ENCODE peak calls at places on chromosomes 2 and 18, in five cellular contexts. One of them, this sample, is unnamed.
A peak's percentile ranks its signal among the peaks of the same experiment; 100 is the strongest.

GRCh38 chr2:24919100-24919976 is 699 bp downstream of the ADCY3 start:
- DNase-seq in M059J: peak; percentile 20
- DNase-seq in NCI-H2081: peak; percentile 66
- DNase-seq in T-helper 9 cell: peak; percentile 54
- DNase-seq in stimulated activated CD4-positive, alpha-beta T cell treated with anti-CD3 and anti-CD28 coated beads, Interleukin-2, amount 100 ng/mL, for 48 hours: peak; percentile 46
- DNase-seq in this sample: peak; percentile 58

GRCh38 chr2:9093324-9093723 is 89.8 kb upstream of the MBOAT2 start:
- DNase-seq in M059J: no peak
- DNase-seq in NCI-H2081: no peak
- DNase-seq in T-helper 9 cell: no peak
- DNase-seq in stimulated activated CD4-positive, alpha-beta T cell treated with anti-CD3 and anti-CD28 coated beads, Interleukin-2, amount 100 ng/mL, for 48 hours: no peak
- DNase-seq in this sample: no peak

GRCh38 chr2:233033672-233034071 is 1.2 kb downstream of the NEU2 start:
- DNase-seq in M059J: peak; percentile 61
- DNase-seq in NCI-H2081: no peak
- DNase-seq in T-helper 9 cell: no peak
- DNase-seq in stimulated activated CD4-positive, alpha-beta T cell treated with anti-CD3 and anti-CD28 coated beads, Interleukin-2, amount 100 ng/mL, for 48 hours: peak; percentile 10
- DNase-seq in this sample: no peak

GRCh38 chr18:8688428-8688827 is 16.9 kb upstream of the MTCL1 start:
- DNase-seq in M059J: no peak
- DNase-seq in NCI-H2081: no peak
- DNase-seq in T-helper 9 cell: no peak
- DNase-seq in stimulated activated CD4-positive, alpha-beta T cell treated with anti-CD3 and anti-CD28 coated beads, Interleukin-2, amount 100 ng/mL, for 48 hours: no peak
- DNase-seq in this sample: no peak

GRCh38 chr18:9918016-9918680 is 4.3 kb downstream of the VAPA start:
- DNase-seq in M059J: peak; percentile 67
- DNase-seq in NCI-H2081: no peak
- DNase-seq in T-helper 9 cell: no peak
- DNase-seq in stimulated activated CD4-positive, alpha-beta T cell treated with anti-CD3 and anti-CD28 coated beads, Interleukin-2, amount 100 ng/mL, for 48 hours: no peak
- DNase-seq in this sample: no peak

GRCh38 chr2:145652992-145653545 is 1133.2 kb upstream of the ZEB2 start:
- DNase-seq in M059J: peak; percentile 58
- DNase-seq in NCI-H2081: no peak
- DNase-seq in T-helper 9 cell: no peak
- DNase-seq in stimulated activated CD4-positive, alpha-beta T cell treated with anti-CD3 and anti-CD28 coated beads, Interleukin-2, amount 100 ng/mL, for 48 hours: no peak
- DNase-seq in this sample: no peak

GRCh38 chr18:62625019-62625418 is 90.3 kb upstream of the PHLPP1 start:
- DNase-seq in M059J: peak; percentile 20
- DNase-seq in NCI-H2081: no peak
- DNase-seq in T-helper 9 cell: no peak
- DNase-seq in stimulated activated CD4-positive, alpha-beta T cell treated with anti-CD3 and anti-CD28 coated beads, Interleukin-2, amount 100 ng/mL, for 48 hours: no peak
- DNase-seq in this sample: no peak

GRCh38 chr18:58490238-58490637 is 138.7 kb downstream of the ALPK2 start:
- DNase-seq in M059J: no peak
- DNase-seq in NCI-H2081: no peak
- DNase-seq in T-helper 9 cell: no peak
- DNase-seq in stimulated activated CD4-positive, alpha-beta T cell treated with anti-CD3 and anti-CD28 coated beads, Interleukin-2, amount 100 ng/mL, for 48 hours: no peak
- DNase-seq in this sample: no peak

GRCh38 chr18:57807336-57808117 is 4.4 kb upstream of the ATP8B1 start:
- DNase-seq in M059J: peak; percentile 78
- DNase-seq in NCI-H2081: no peak
- DNase-seq in T-helper 9 cell: no peak
- DNase-seq in stimulated activated CD4-positive, alpha-beta T cell treated with anti-CD3 and anti-CD28 coated beads, Interleukin-2, amount 100 ng/mL, for 48 hours: no peak
- DNase-seq in this sample: no peak

GRCh38 chr2:74575320-74575719 is 20.8 kb downstream of the DOK1 start:
- DNase-seq in M059J: no peak
- DNase-seq in NCI-H2081: no peak
- DNase-seq in T-helper 9 cell: no peak
- DNase-seq in stimulated activated CD4-positive, alpha-beta T cell treated with anti-CD3 and anti-CD28 coated beads, Interleukin-2, amount 100 ng/mL, for 48 hours: no peak
- DNase-seq in this sample: no peak

GRCh38 chr2:162537651-162538050 is 193.7 kb downstream of the GCA start:
- DNase-seq in M059J: peak; percentile 47
- DNase-seq in NCI-H2081: no peak
- DNase-seq in T-helper 9 cell: no peak
- DNase-seq in stimulated activated CD4-positive, alpha-beta T cell treated with anti-CD3 and anti-CD28 coated beads, Interleukin-2, amount 100 ng/mL, for 48 hours: no peak
- DNase-seq in this sample: no peak

GRCh38 chr2:191319181-191319580 is 74.0 kb downstream of the MYO1B start:
- DNase-seq in M059J: peak; percentile 76
- DNase-seq in NCI-H2081: no peak
- DNase-seq in T-helper 9 cell: no peak
- DNase-seq in stimulated activated CD4-positive, alpha-beta T cell treated with anti-CD3 and anti-CD28 coated beads, Interleukin-2, amount 100 ng/mL, for 48 hours: no peak
- DNase-seq in this sample: no peak

GRCh38 chr2:5869871-5870375 is 177.7 kb downstream of the SOX11 start:
- DNase-seq in M059J: no peak
- DNase-seq in NCI-H2081: no peak
- DNase-seq in T-helper 9 cell: no peak
- DNase-seq in stimulated activated CD4-positive, alpha-beta T cell treated with anti-CD3 and anti-CD28 coated beads, Interleukin-2, amount 100 ng/mL, for 48 hours: no peak
- DNase-seq in this sample: no peak

GRCh38 chr2:9347411-9347853 is 75.9 kb downstream of the ITGB1BP1 start:
- DNase-seq in M059J: no peak
- DNase-seq in NCI-H2081: no peak
- DNase-seq in T-helper 9 cell: no peak
- DNase-seq in stimulated activated CD4-positive, alpha-beta T cell treated with anti-CD3 and anti-CD28 coated beads, Interleukin-2, amount 100 ng/mL, for 48 hours: no peak
- DNase-seq in this sample: peak; percentile 85

GRCh38 chr2:230758566-230759480 is 46.2 kb downstream of the CAB39 start:
- DNase-seq in M059J: peak; percentile 85
- DNase-seq in NCI-H2081: no peak
- DNase-seq in T-helper 9 cell: no peak
- DNase-seq in stimulated activated CD4-positive, alpha-beta T cell treated with anti-CD3 and anti-CD28 coated beads, Interleukin-2, amount 100 ng/mL, for 48 hours: no peak
- DNase-seq in this sample: no peak

GRCh38 chr18:5370332-5370731 is 74.8 kb upstream of the ZBTB14 start:
- DNase-seq in M059J: no peak
- DNase-seq in NCI-H2081: no peak
- DNase-seq in T-helper 9 cell: no peak
- DNase-seq in stimulated activated CD4-positive, alpha-beta T cell treated with anti-CD3 and anti-CD28 coated beads, Interleukin-2, amount 100 ng/mL, for 48 hours: no peak
- DNase-seq in this sample: no peak

GRCh38 chr18:61831071-61831470 is 61.7 kb downstream of the RNF152 start:
- DNase-seq in M059J: no peak
- DNase-seq in NCI-H2081: no peak
- DNase-seq in T-helper 9 cell: no peak
- DNase-seq in stimulated activated CD4-positive, alpha-beta T cell treated with anti-CD3 and anti-CD28 coated beads, Interleukin-2, amount 100 ng/mL, for 48 hours: no peak
- DNase-seq in this sample: no peak

GRCh38 chr2:40041983-40042382 is 262.9 kb upstream of the THUMPD2 start:
- DNase-seq in M059J: peak; percentile 71
- DNase-seq in NCI-H2081: no peak
- DNase-seq in T-helper 9 cell: no peak
- DNase-seq in stimulated activated CD4-positive, alpha-beta T cell treated with anti-CD3 and anti-CD28 coated beads, Interleukin-2, amount 100 ng/mL, for 48 hours: no peak
- DNase-seq in this sample: no peak

GRCh38 chr2:188819781-188820180 is 154.4 kb upstream of the COL3A1 start:
- DNase-seq in M059J: peak; percentile 58
- DNase-seq in NCI-H2081: no peak
- DNase-seq in T-helper 9 cell: no peak
- DNase-seq in stimulated activated CD4-positive, alpha-beta T cell treated with anti-CD3 and anti-CD28 coated beads, Interleukin-2, amount 100 ng/mL, for 48 hours: no peak
- DNase-seq in this sample: no peak

GRCh38 chr2:28736034-28736433 is 15.6 kb upstream of the PPP1CB start:
- DNase-seq in M059J: peak; percentile 77
- DNase-seq in NCI-H2081: peak; percentile 54
- DNase-seq in T-helper 9 cell: no peak
- DNase-seq in stimulated activated CD4-positive, alpha-beta T cell treated with anti-CD3 and anti-CD28 coated beads, Interleukin-2, amount 100 ng/mL, for 48 hours: no peak
- DNase-seq in this sample: peak; percentile 71

GRCh38 chr2:211793783-211794182 is 744.8 kb downstream of the ERBB4 start:
- DNase-seq in M059J: no peak
- DNase-seq in NCI-H2081: no peak
- DNase-seq in T-helper 9 cell: no peak
- DNase-seq in stimulated activated CD4-positive, alpha-beta T cell treated with anti-CD3 and anti-CD28 coated beads, Interleukin-2, amount 100 ng/mL, for 48 hours: no peak
- DNase-seq in this sample: no peak

GRCh38 chr2:15756882-15757819 is 165.5 kb downstream of the DDX1 start:
- DNase-seq in M059J: no peak
- DNase-seq in NCI-H2081: no peak
- DNase-seq in T-helper 9 cell: no peak
- DNase-seq in stimulated activated CD4-positive, alpha-beta T cell treated with anti-CD3 and anti-CD28 coated beads, Interleukin-2, amount 100 ng/mL, for 48 hours: no peak
- DNase-seq in this sample: no peak

GRCh38 chr2:23350026-23350791 is 34.8 kb upstream of the KLHL29 start:
- DNase-seq in M059J: peak; percentile 8
- DNase-seq in NCI-H2081: no peak
- DNase-seq in T-helper 9 cell: no peak
- DNase-seq in stimulated activated CD4-positive, alpha-beta T cell treated with anti-CD3 and anti-CD28 coated beads, Interleukin-2, amount 100 ng/mL, for 48 hours: no peak
- DNase-seq in this sample: peak; percentile 17

GRCh38 chr2:19543271-19544019 is 185.0 kb upstream of the OSR1 start:
- DNase-seq in M059J: peak; percentile 39
- DNase-seq in NCI-H2081: no peak
- DNase-seq in T-helper 9 cell: no peak
- DNase-seq in stimulated activated CD4-positive, alpha-beta T cell treated with anti-CD3 and anti-CD28 coated beads, Interleukin-2, amount 100 ng/mL, for 48 hours: no peak
- DNase-seq in this sample: no peak

GRCh38 chr2:138090330-138090729 is 126.1 kb downstream of the HNMT start:
- DNase-seq in M059J: peak; percentile 59
- DNase-seq in NCI-H2081: peak; percentile 30
- DNase-seq in T-helper 9 cell: no peak
- DNase-seq in stimulated activated CD4-positive, alpha-beta T cell treated with anti-CD3 and anti-CD28 coated beads, Interleukin-2, amount 100 ng/mL, for 48 hours: no peak
- DNase-seq in this sample: no peak

GRCh38 chr18:2969695-2970094 is 43.2 kb downstream of the LPIN2 start:
- DNase-seq in M059J: peak; percentile 14
- DNase-seq in NCI-H2081: no peak
- DNase-seq in T-helper 9 cell: no peak
- DNase-seq in stimulated activated CD4-positive, alpha-beta T cell treated with anti-CD3 and anti-CD28 coated beads, Interleukin-2, amount 100 ng/mL, for 48 hours: no peak
- DNase-seq in this sample: no peak

GRCh38 chr18:60471652-60472051 is 99.1 kb upstream of the MC4R start:
- DNase-seq in M059J: no peak
- DNase-seq in NCI-H2081: no peak
- DNase-seq in T-helper 9 cell: no peak
- DNase-seq in stimulated activated CD4-positive, alpha-beta T cell treated with anti-CD3 and anti-CD28 coated beads, Interleukin-2, amount 100 ng/mL, for 48 hours: no peak
- DNase-seq in this sample: no peak

GRCh38 chr2:14982790-14983189 is 350.3 kb downstream of the LRATD1 start:
- DNase-seq in M059J: no peak
- DNase-seq in NCI-H2081: no peak
- DNase-seq in T-helper 9 cell: no peak
- DNase-seq in stimulated activated CD4-positive, alpha-beta T cell treated with anti-CD3 and anti-CD28 coated beads, Interleukin-2, amount 100 ng/mL, for 48 hours: no peak
- DNase-seq in this sample: no peak

GRCh38 chr18:73645175-73645715 is 502.4 kb downstream of the FBXO15 start:
- DNase-seq in M059J: peak; percentile 48
- DNase-seq in NCI-H2081: no peak
- DNase-seq in T-helper 9 cell: no peak
- DNase-seq in stimulated activated CD4-positive, alpha-beta T cell treated with anti-CD3 and anti-CD28 coated beads, Interleukin-2, amount 100 ng/mL, for 48 hours: no peak
- DNase-seq in this sample: no peak

GRCh38 chr2:132923787-132924186 is 253.8 kb upstream of the LYPD1 start:
- DNase-seq in M059J: peak; percentile 82
- DNase-seq in NCI-H2081: peak; percentile 5
- DNase-seq in T-helper 9 cell: no peak
- DNase-seq in stimulated activated CD4-positive, alpha-beta T cell treated with anti-CD3 and anti-CD28 coated beads, Interleukin-2, amount 100 ng/mL, for 48 hours: no peak
- DNase-seq in this sample: no peak

GRCh38 chr2:207133862-207134519 is 31.8 kb downstream of the KLF7 start:
- DNase-seq in M059J: peak; percentile 91
- DNase-seq in NCI-H2081: peak; percentile 89
- DNase-seq in T-helper 9 cell: no peak
- DNase-seq in stimulated activated CD4-positive, alpha-beta T cell treated with anti-CD3 and anti-CD28 coated beads, Interleukin-2, amount 100 ng/mL, for 48 hours: no peak
- DNase-seq in this sample: peak; percentile 63

GRCh38 chr2:26562811-26563645 is 78.1 kb downstream of the CIB4 start:
- DNase-seq in M059J: peak; percentile 72
- DNase-seq in NCI-H2081: peak; percentile 75
- DNase-seq in T-helper 9 cell: no peak
- DNase-seq in stimulated activated CD4-positive, alpha-beta T cell treated with anti-CD3 and anti-CD28 coated beads, Interleukin-2, amount 100 ng/mL, for 48 hours: no peak
- DNase-seq in this sample: peak; percentile 45

GRCh38 chr18:31487251-31488015 is 10.5 kb upstream of the DSG2 start:
- DNase-seq in M059J: peak; percentile 53
- DNase-seq in NCI-H2081: no peak
- DNase-seq in T-helper 9 cell: no peak
- DNase-seq in stimulated activated CD4-positive, alpha-beta T cell treated with anti-CD3 and anti-CD28 coated beads, Interleukin-2, amount 100 ng/mL, for 48 hours: no peak
- DNase-seq in this sample: no peak

GRCh38 chr2:84441505-84441904 is 17.6 kb downstream of the SUCLG1 start:
- DNase-seq in M059J: no peak
- DNase-seq in NCI-H2081: no peak
- DNase-seq in T-helper 9 cell: no peak
- DNase-seq in stimulated activated CD4-positive, alpha-beta T cell treated with anti-CD3 and anti-CD28 coated beads, Interleukin-2, amount 100 ng/mL, for 48 hours: no peak
- DNase-seq in this sample: no peak

GRCh38 chr2:62868947-62869346 is 163.4 kb downstream of the EHBP1 start:
- DNase-seq in M059J: no peak
- DNase-seq in NCI-H2081: no peak
- DNase-seq in T-helper 9 cell: no peak
- DNase-seq in stimulated activated CD4-positive, alpha-beta T cell treated with anti-CD3 and anti-CD28 coated beads, Interleukin-2, amount 100 ng/mL, for 48 hours: no peak
- DNase-seq in this sample: no peak

GRCh38 chr2:12478151-12479041 is 238.3 kb upstream of the TRIB2 start:
- DNase-seq in M059J: peak; percentile 27
- DNase-seq in NCI-H2081: no peak
- DNase-seq in T-helper 9 cell: no peak
- DNase-seq in stimulated activated CD4-positive, alpha-beta T cell treated with anti-CD3 and anti-CD28 coated beads, Interleukin-2, amount 100 ng/mL, for 48 hours: no peak
- DNase-seq in this sample: no peak

GRCh38 chr2:126880262-126880800 is 18.4 kb upstream of the TEX51 start:
- DNase-seq in M059J: no peak
- DNase-seq in NCI-H2081: no peak
- DNase-seq in T-helper 9 cell: no peak
- DNase-seq in stimulated activated CD4-positive, alpha-beta T cell treated with anti-CD3 and anti-CD28 coated beads, Interleukin-2, amount 100 ng/mL, for 48 hours: no peak
- DNase-seq in this sample: no peak